ENCODE peak calls at places on chromosomes 7 and 10, in nine cellular contexts. E is activated CD4-positive, alpha-beta T cell treated with anti-CD3 and anti-CD28 coated beads for 48 hours; M is NT2/D1; N is caudate nucleus; W is GM23248; U is OCI-LY7; G is epithelial cell of esophagus; B is KBM-7; J is GM12891. X is an unnamed sample.

GRCh38 chr10:115250784-115251183 is 157.6 kb downstream of the ATRNL1 start:
- DNase-seq in J (no peak), U (no peak), E (no peak), B (no peak), W (no peak), N (no peak), G (no peak), M (no peak), X (no peak)

GRCh38 chr10:49682879-49683278 is 3.4 kb downstream of the C10orf53 start:
- DNase-seq in W (no peak), B (no peak), M (no peak), G (no peak), E (no peak), N (no peak), U (no peak), J (no peak), X (no peak)

GRCh38 chr10:8137272-8137680 is 82.8 kb downstream of the GATA3 start:
- DNase-seq in G (no peak), B (no peak), N (no peak), W (no peak), U (no peak), E (peak), J (no peak), M (no peak), X (no peak)

GRCh38 chr7:30921951-30922401 is 10.3 kb downstream of the AQP1 start:
- DNase-seq in G (no peak), W (no peak), B (no peak), E (no peak), J (no peak), U (no peak), M (no peak), N (no peak), X (no peak)

GRCh38 chr7:45089314-45089891 is 634 bp upstream of the NACAD start:
- DNase-seq in J (peak), B (peak), G (peak), M (peak), U (no peak), N (peak), W (peak), E (peak), X (peak)

GRCh38 chr7:82559203-82559805 is 115.7 kb upstream of the CACNA2D1 start:
- DNase-seq in E (no peak), G (peak), B (no peak), J (no peak), W (no peak), U (no peak), N (no peak), M (no peak), X (peak)

GRCh38 chr7:101245147-101245668 is 327 bp upstream of the FIS1 start:
- DNase-seq in M (no peak), N (no peak), E (no peak), W (no peak), G (no peak), J (no peak), B (no peak), U (no peak), X (no peak)

GRCh38 chr10:131207176-131207575 is 104.3 kb downstream of the TCERG1L start:
- DNase-seq in N (no peak), B (no peak), U (no peak), G (no peak), M (no peak), J (no peak), W (no peak), E (no peak), X (no peak)

GRCh38 chr10:70540089-70540788 is 61.7 kb downstream of the PALD1 start:
- DNase-seq in B (peak), M (no peak), U (no peak), E (peak), J (peak), W (peak), N (no peak), G (peak), X (no peak)

GRCh38 chr10:74292871-74293427 is 141.9 kb downstream of the ADK start:
- DNase-seq in U (no peak), E (no peak), M (no peak), B (peak), W (peak), G (peak), N (no peak), J (no peak), X (peak)

GRCh38 chr10:97701438-97702064 is 12.0 kb upstream of the MARVELD1 start:
- DNase-seq in E (peak), G (peak), B (peak), N (peak), U (peak), M (no peak), W (peak), J (peak), X (peak)

X was measured in LHCN-M2.